ENCODE peak calls at places on chromosomes 2 and 18, in four cellular contexts. One of them, this sample, is unnamed.

GRCh38 chr18:24734058-24734457 is 273.6 kb downstream of the HRH4 start:
- DNase-seq in AG04449: no peak
- DNase-seq in glutamatergic neuron: peak
- DNase-seq in lower lobe of right lung: no peak
- DNase-seq in this sample: peak

GRCh38 chr18:55858661-55859111 is 270.7 kb upstream of the TCF4 start:
- DNase-seq in lower lobe of right lung: no peak
- DNase-seq in AG04449: no peak
- DNase-seq in glutamatergic neuron: no peak
- DNase-seq in this sample: no peak

GRCh38 chr2:114175507-114175906 is 266.9 kb upstream of the DPP10 start:
- DNase-seq in glutamatergic neuron: no peak
- DNase-seq in AG04449: no peak
- DNase-seq in lower lobe of right lung: no peak
- DNase-seq in this sample: no peak

GRCh38 chr18:78496095-78496494 is 483.5 kb upstream of the SALL3 start:
- DNase-seq in glutamatergic neuron: no peak
- DNase-seq in lower lobe of right lung: no peak
- DNase-seq in AG04449: no peak
- DNase-seq in this sample: no peak

GRCh38 chr2:8238521-8239230 is 443.2 kb upstream of the ID2 start:
- DNase-seq in lower lobe of right lung: no peak
- DNase-seq in glutamatergic neuron: no peak
- DNase-seq in AG04449: no peak
- DNase-seq in this sample: no peak

GRCh38 chr2:85537600-85538506 is 1.1 kb upstream of the MAT2A start:
- DNase-seq in AG04449: no peak
- DNase-seq in lower lobe of right lung: peak
- DNase-seq in glutamatergic neuron: peak
- DNase-seq in this sample: peak

GRCh38 chr2:81206216-81206615 is 901.7 kb upstream of the LRRTM1 start:
- DNase-seq in AG04449: no peak
- DNase-seq in lower lobe of right lung: no peak
- DNase-seq in glutamatergic neuron: no peak
- DNase-seq in this sample: no peak

GRCh38 chr2:233966388-233966787 is 49.2 kb downstream of the TRPM8 start:
- DNase-seq in AG04449: no peak
- DNase-seq in glutamatergic neuron: no peak
- DNase-seq in lower lobe of right lung: no peak
- DNase-seq in this sample: no peak

GRCh38 chr2:189466656-189467055 is 25.4 kb downstream of the WDR75 start:
- DNase-seq in lower lobe of right lung: no peak
- DNase-seq in glutamatergic neuron: no peak
- DNase-seq in AG04449: no peak
- DNase-seq in this sample: peak

GRCh38 chr18:23689031-23689615 is at the start of gene LAMA3:
- DNase-seq in AG04449: no peak
- DNase-seq in glutamatergic neuron: no peak
- DNase-seq in lower lobe of right lung: peak
- DNase-seq in this sample: peak

DNA sequence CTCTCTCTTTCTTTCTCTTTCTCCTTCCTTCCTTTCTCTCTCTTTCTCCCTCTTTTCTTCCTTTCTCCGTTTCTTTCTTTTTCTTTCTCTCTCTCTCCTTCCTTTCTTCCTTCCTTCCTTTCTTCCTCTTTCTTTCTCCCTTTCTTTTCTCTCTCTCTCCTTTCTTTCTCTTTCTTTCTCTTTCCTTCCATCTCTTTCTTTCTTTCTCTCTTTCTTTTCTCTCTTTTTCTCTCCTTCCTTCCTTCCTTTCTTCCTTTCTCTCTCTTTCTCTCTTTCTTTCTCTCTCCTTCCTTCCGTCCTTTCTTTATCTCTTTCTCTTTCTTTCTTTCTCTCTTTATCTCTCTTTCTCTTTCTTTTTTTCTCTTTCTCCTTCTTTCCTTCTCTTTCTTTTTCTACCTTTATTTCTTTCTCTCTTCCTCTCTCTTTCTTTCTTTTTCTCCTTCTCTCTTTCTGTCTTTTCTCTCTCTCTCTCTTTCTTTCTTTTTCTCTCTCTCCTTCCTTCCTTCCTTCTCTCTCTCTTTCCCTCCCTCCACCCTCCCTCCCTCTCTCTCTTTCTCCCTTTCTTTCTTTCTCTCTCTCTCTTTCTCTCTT is 32.3 kb upstream of the ODC1 start:
- DNase-seq in glutamatergic neuron: no peak
- DNase-seq in lower lobe of right lung: no peak
- DNase-seq in AG04449: no peak
- DNase-seq in this sample: no peak
- TF ChIP-seq CTCF in glutamatergic neuron: no peak
- TF ChIP-seq CTCF in lower lobe of right lung: no peak
- TF ChIP-seq CTCF in AG04449: no peak
- TF ChIP-seq CTCF in this sample: no peak

DNA sequence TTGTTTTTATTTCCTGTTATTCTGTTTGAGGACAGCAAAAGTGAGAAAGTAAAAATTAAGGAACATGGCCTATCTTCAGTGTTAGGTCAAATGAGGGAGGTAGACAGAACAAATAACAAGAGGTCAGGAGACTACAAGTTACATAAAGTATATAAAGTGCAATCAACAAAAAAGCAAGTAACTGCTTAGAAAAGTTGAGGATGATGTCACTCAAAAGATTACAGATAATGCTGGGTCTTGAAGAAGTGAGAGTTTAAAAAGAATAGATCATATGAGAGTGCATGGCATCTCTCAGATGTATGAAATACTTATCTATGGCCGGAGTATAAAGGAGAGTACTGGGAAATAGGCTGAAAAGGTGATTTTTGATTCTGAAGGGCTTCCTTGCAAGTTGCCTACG is 79.9 kb downstream of the LNPK start:
- DNase-seq in glutamatergic neuron: no peak
- DNase-seq in lower lobe of right lung: no peak
- DNase-seq in AG04449: no peak
- DNase-seq in this sample: no peak
- TF ChIP-seq CTCF in glutamatergic neuron: no peak
- TF ChIP-seq CTCF in lower lobe of right lung: no peak
- TF ChIP-seq CTCF in AG04449: no peak
- TF ChIP-seq CTCF in this sample: no peak

GRCh38 chr2:64938607-64939285 is 50.5 kb upstream of the SLC1A4 start:
- DNase-seq in glutamatergic neuron: no peak
- DNase-seq in AG04449: no peak
- DNase-seq in lower lobe of right lung: no peak
- DNase-seq in this sample: no peak

GRCh38 chr2:64941751-64942150 is 47.4 kb upstream of the SLC1A4 start:
- DNase-seq in lower lobe of right lung: peak
- DNase-seq in glutamatergic neuron: no peak
- DNase-seq in AG04449: no peak
- DNase-seq in this sample: no peak

GRCh38 chr2:64937341-64938230 is 51.6 kb upstream of the SLC1A4 start:
- DNase-seq in lower lobe of right lung: peak
- DNase-seq in AG04449: no peak
- DNase-seq in glutamatergic neuron: no peak
- DNase-seq in this sample: no peak

GRCh38 chr2:64941143-64941542 is 48.1 kb upstream of the SLC1A4 start:
- DNase-seq in glutamatergic neuron: no peak
- DNase-seq in AG04449: no peak
- DNase-seq in lower lobe of right lung: no peak
- DNase-seq in this sample: no peak

DNA sequence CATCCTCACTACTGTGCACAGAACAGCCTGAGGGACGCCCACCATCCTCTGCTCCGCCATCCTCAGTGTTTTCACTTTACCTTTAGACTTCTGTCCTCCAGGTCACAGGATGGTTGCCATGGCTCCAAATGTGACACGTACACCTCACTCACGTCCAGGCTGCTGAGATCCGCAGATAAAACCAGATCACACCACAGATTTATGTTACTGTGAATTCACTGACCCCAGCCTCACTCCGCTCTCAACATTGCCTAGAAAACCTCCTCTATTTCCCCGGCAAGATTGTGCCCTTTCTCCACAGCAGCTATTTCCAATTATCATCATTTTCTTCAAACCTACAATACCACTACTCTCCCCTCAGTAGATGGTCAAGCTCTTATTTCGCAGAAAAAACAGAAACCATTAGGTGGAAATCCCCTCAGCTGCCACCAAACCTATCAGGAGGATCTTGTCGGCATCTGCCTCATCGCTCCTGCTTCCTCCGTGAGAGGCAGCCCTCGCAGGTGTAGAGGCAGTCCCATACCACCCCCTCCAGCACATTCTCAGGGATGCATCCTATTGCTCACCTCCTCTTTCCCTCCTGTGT is 49.8 kb upstream of the SLC1A4 start:
- DNase-seq in AG04449: no peak
- DNase-seq in glutamatergic neuron: no peak
- DNase-seq in lower lobe of right lung: no peak
- DNase-seq in this sample: no peak
- TF ChIP-seq CTCF in AG04449: no peak
- TF ChIP-seq CTCF in glutamatergic neuron: no peak
- TF ChIP-seq CTCF in lower lobe of right lung: no peak
- TF ChIP-seq CTCF in this sample: no peak

GRCh38 chr2:11073251-11073650 is 82.0 kb upstream of the SLC66A3 start:
- DNase-seq in glutamatergic neuron: peak
- DNase-seq in AG04449: no peak
- DNase-seq in lower lobe of right lung: no peak
- DNase-seq in this sample: peak
- TF ChIP-seq CTCF in glutamatergic neuron: peak
- TF ChIP-seq CTCF in AG04449: peak
- TF ChIP-seq CTCF in lower lobe of right lung: peak
- TF ChIP-seq CTCF in this sample: no peak

DNA sequence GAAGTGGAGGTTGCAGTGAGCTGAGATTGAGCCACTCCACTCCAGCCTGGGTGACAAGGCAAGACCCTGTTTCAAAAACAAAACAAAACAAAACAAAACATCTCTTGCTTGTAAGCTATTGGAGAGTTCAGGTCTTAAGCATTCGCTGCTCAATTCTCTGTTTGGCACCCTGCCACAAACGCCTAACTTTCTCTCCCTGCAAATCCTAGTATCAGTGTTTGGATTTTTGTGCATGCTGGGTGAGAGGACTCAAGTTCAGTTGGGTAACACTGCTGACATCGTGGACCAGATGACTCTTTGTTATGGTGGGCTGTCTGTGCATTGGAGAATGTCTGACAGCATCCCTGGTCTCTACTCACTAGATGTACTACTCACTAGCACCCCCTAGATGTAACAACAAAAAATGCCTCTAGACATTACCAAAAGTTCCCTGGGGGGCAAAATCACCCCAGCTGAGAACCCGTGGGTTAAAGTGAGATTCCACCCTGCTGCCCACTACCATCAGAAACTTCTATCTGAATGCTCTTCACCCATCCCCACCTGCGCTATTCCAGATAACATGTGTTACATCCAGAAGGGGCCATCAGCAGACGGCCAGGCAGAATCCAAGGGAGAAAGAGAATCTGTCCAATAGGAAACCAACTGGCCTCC is 50.9 kb downstream of the CACNB4 start:
- DNase-seq in glutamatergic neuron: no peak
- DNase-seq in AG04449: no peak
- DNase-seq in lower lobe of right lung: no peak
- DNase-seq in this sample: no peak
- TF ChIP-seq CTCF in glutamatergic neuron: peak
- TF ChIP-seq CTCF in AG04449: no peak
- TF ChIP-seq CTCF in lower lobe of right lung: peak
- TF ChIP-seq CTCF in this sample: peak

DNA sequence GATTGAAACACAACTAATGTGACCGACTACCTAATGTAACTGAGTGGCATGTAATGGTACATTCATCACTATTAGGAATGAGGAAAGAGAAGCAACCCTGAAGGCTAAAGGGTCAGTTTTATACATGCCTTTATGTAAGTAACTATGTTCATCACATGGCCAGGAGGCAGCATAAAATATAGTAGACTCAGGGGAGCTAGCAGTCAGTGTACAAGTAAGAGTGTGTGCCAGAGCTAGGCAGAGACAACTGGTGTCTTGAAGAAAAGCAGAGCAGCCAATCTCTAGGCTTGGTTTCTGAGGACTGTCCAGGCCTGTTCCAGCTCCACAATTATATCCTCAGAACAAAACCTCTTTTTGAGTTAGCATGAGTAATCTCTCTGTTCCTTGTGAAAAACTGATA is 18.1 kb downstream of the SMAD2 start:
- DNase-seq in lower lobe of right lung: no peak
- DNase-seq in glutamatergic neuron: no peak
- DNase-seq in AG04449: no peak
- DNase-seq in this sample: no peak
- TF ChIP-seq CTCF in lower lobe of right lung: no peak
- TF ChIP-seq CTCF in glutamatergic neuron: no peak
- TF ChIP-seq CTCF in AG04449: no peak
- TF ChIP-seq CTCF in this sample: no peak

GRCh38 chr18:34796013-34796657 is 86.0 kb downstream of the DTNA start:
- DNase-seq in AG04449: no peak
- DNase-seq in glutamatergic neuron: no peak
- DNase-seq in lower lobe of right lung: no peak
- DNase-seq in this sample: no peak

GRCh38 chr18:34794346-34794745 is 84.2 kb downstream of the DTNA start:
- DNase-seq in glutamatergic neuron: no peak
- DNase-seq in lower lobe of right lung: no peak
- DNase-seq in AG04449: no peak
- DNase-seq in this sample: no peak

GRCh38 chr18:34789768-34790344 is 79.8 kb downstream of the DTNA start:
- DNase-seq in lower lobe of right lung: no peak
- DNase-seq in AG04449: no peak
- DNase-seq in glutamatergic neuron: no peak
- DNase-seq in this sample: no peak

DNA sequence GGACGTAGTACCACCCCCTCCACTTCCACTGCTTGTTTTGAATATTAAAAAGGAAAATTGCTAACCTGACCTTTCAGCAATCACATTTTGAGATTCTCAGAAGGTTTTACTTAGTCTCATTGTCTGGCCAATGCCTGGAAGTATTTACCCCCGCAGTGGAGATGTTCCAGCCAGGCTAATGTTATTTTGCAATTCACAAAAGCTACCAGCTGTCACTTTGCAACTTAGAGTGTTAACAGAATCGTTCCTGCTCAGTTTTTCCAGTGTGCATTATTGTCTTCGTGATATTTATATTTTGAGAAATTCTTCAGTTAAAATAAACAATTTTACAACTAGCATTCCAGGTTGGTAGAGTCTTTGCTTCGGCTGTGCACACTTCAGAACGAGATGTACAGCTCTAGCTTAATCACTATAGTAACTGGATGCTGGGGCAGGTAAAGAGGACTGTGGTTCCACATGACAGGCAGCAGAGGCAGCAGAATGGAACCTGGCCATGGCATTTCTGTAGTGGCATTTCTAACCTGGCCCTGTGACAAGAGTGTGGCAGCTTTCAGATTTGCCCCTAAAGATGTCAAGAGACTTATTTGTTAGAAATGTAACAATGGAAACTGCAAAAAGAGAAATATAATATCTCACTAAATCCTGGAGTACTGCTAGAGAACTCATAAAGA is 85.1 kb downstream of the DTNA start:
- DNase-seq in AG04449: no peak
- DNase-seq in glutamatergic neuron: no peak
- DNase-seq in lower lobe of right lung: no peak
- DNase-seq in this sample: no peak
- TF ChIP-seq CTCF in AG04449: no peak
- TF ChIP-seq CTCF in glutamatergic neuron: no peak
- TF ChIP-seq CTCF in lower lobe of right lung: no peak
- TF ChIP-seq CTCF in this sample: no peak

This sample was measured in endothelial cell.